ENCODE peak calls at places on chromosomes 2 and 18, in ten cellular contexts. One of them, this sample, is unnamed.

GRCh38 chr2:13014783-13015182 is 298.0 kb downstream of the TRIB2 start:
- DNase-seq in GM19239: no peak
- DNase-seq in stimulated activated CD4-positive, alpha-beta T cell treated with anti-CD3 and anti-CD28 coated beads, Interleukin-1b, Interleukin-23, amount 100 ng/mL, for 24 hours: no peak
- DNase-seq in small intestine: no peak
- DNase-seq in K562: no peak
- DNase-seq in AG20443: no peak
- DNase-seq in HuH-7: no peak
- DNase-seq in epithelial cell of prostate: no peak
- DNase-seq in AG08395: no peak
- DNase-seq in heart right ventricle: no peak
- DNase-seq in this sample: no peak

GRCh38 chr2:237482485-237482884 is 4.6 kb upstream of the MLPH start:
- DNase-seq in GM19239: no peak
- DNase-seq in stimulated activated CD4-positive, alpha-beta T cell treated with anti-CD3 and anti-CD28 coated beads, Interleukin-1b, Interleukin-23, amount 100 ng/mL, for 24 hours: no peak
- DNase-seq in small intestine: peak
- DNase-seq in K562: no peak
- DNase-seq in AG20443: peak
- DNase-seq in HuH-7: no peak
- DNase-seq in epithelial cell of prostate: no peak
- DNase-seq in AG08395: peak
- DNase-seq in heart right ventricle: peak
- DNase-seq in this sample: peak

GRCh38 chr2:233414273-233414654 is 60.0 kb downstream of the DGKD start:
- DNase-seq in GM19239: no peak
- DNase-seq in stimulated activated CD4-positive, alpha-beta T cell treated with anti-CD3 and anti-CD28 coated beads, Interleukin-1b, Interleukin-23, amount 100 ng/mL, for 24 hours: no peak
- DNase-seq in small intestine: no peak
- DNase-seq in K562: no peak
- DNase-seq in AG20443: peak
- DNase-seq in HuH-7: no peak
- DNase-seq in epithelial cell of prostate: no peak
- DNase-seq in AG08395: peak
- DNase-seq in heart right ventricle: peak
- DNase-seq in this sample: no peak

GRCh38 chr2:241593271-241593670 is 34.7 kb downstream of the BOK start:
- DNase-seq in GM19239: no peak
- DNase-seq in stimulated activated CD4-positive, alpha-beta T cell treated with anti-CD3 and anti-CD28 coated beads, Interleukin-1b, Interleukin-23, amount 100 ng/mL, for 24 hours: no peak
- DNase-seq in small intestine: no peak
- DNase-seq in K562: no peak
- DNase-seq in AG20443: no peak
- DNase-seq in HuH-7: no peak
- DNase-seq in epithelial cell of prostate: no peak
- DNase-seq in AG08395: no peak
- DNase-seq in heart right ventricle: no peak
- DNase-seq in this sample: no peak

GRCh38 chr2:64402876-64403275 is 51.1 kb upstream of the LGALSL start:
- DNase-seq in GM19239: no peak
- DNase-seq in stimulated activated CD4-positive, alpha-beta T cell treated with anti-CD3 and anti-CD28 coated beads, Interleukin-1b, Interleukin-23, amount 100 ng/mL, for 24 hours: no peak
- DNase-seq in small intestine: peak
- DNase-seq in K562: peak
- DNase-seq in AG20443: no peak
- DNase-seq in HuH-7: no peak
- DNase-seq in epithelial cell of prostate: no peak
- DNase-seq in AG08395: peak
- DNase-seq in heart right ventricle: no peak
- DNase-seq in this sample: no peak

GRCh38 chr2:39881494-39881893 is 102.4 kb upstream of the THUMPD2 start:
- DNase-seq in GM19239: no peak
- DNase-seq in stimulated activated CD4-positive, alpha-beta T cell treated with anti-CD3 and anti-CD28 coated beads, Interleukin-1b, Interleukin-23, amount 100 ng/mL, for 24 hours: no peak
- DNase-seq in small intestine: no peak
- DNase-seq in K562: no peak
- DNase-seq in AG20443: no peak
- DNase-seq in HuH-7: no peak
- DNase-seq in epithelial cell of prostate: peak
- DNase-seq in AG08395: no peak
- DNase-seq in heart right ventricle: no peak
- DNase-seq in this sample: no peak

GRCh38 chr18:23617412-23618009 is 31.2 kb upstream of the NPC1 start:
- DNase-seq in GM19239: no peak
- DNase-seq in stimulated activated CD4-positive, alpha-beta T cell treated with anti-CD3 and anti-CD28 coated beads, Interleukin-1b, Interleukin-23, amount 100 ng/mL, for 24 hours: no peak
- DNase-seq in small intestine: peak
- DNase-seq in K562: no peak
- DNase-seq in AG20443: no peak
- DNase-seq in HuH-7: no peak
- DNase-seq in epithelial cell of prostate: no peak
- DNase-seq in AG08395: no peak
- DNase-seq in heart right ventricle: no peak
- DNase-seq in this sample: no peak

GRCh38 chr2:162113771-162114168 is 38.3 kb downstream of the GCG start:
- DNase-seq in GM19239: no peak
- DNase-seq in stimulated activated CD4-positive, alpha-beta T cell treated with anti-CD3 and anti-CD28 coated beads, Interleukin-1b, Interleukin-23, amount 100 ng/mL, for 24 hours: no peak
- DNase-seq in small intestine: no peak
- DNase-seq in K562: no peak
- DNase-seq in AG20443: peak
- DNase-seq in HuH-7: peak
- DNase-seq in epithelial cell of prostate: peak
- DNase-seq in AG08395: peak
- DNase-seq in heart right ventricle: peak
- DNase-seq in this sample: peak

GRCh38 chr2:179349670-179350303 is 85.2 kb upstream of the SESTD1 start:
- DNase-seq in GM19239: no peak
- DNase-seq in stimulated activated CD4-positive, alpha-beta T cell treated with anti-CD3 and anti-CD28 coated beads, Interleukin-1b, Interleukin-23, amount 100 ng/mL, for 24 hours: no peak
- DNase-seq in small intestine: no peak
- DNase-seq in K562: no peak
- DNase-seq in AG20443: no peak
- DNase-seq in HuH-7: no peak
- DNase-seq in epithelial cell of prostate: no peak
- DNase-seq in AG08395: no peak
- DNase-seq in heart right ventricle: no peak
- DNase-seq in this sample: no peak

GRCh38 chr2:71631411-71631931 is 178.1 kb downstream of the DYSF start:
- DNase-seq in GM19239: no peak
- DNase-seq in stimulated activated CD4-positive, alpha-beta T cell treated with anti-CD3 and anti-CD28 coated beads, Interleukin-1b, Interleukin-23, amount 100 ng/mL, for 24 hours: no peak
- DNase-seq in small intestine: no peak
- DNase-seq in K562: no peak
- DNase-seq in AG20443: peak
- DNase-seq in HuH-7: no peak
- DNase-seq in epithelial cell of prostate: no peak
- DNase-seq in AG08395: peak
- DNase-seq in heart right ventricle: no peak
- DNase-seq in this sample: no peak

GRCh38 chr2:190781604-190782198 is 98.9 kb upstream of the GLS start:
- DNase-seq in GM19239: peak
- DNase-seq in stimulated activated CD4-positive, alpha-beta T cell treated with anti-CD3 and anti-CD28 coated beads, Interleukin-1b, Interleukin-23, amount 100 ng/mL, for 24 hours: peak
- DNase-seq in small intestine: peak
- DNase-seq in K562: peak
- DNase-seq in AG20443: peak
- DNase-seq in HuH-7: peak
- DNase-seq in epithelial cell of prostate: no peak
- DNase-seq in AG08395: peak
- DNase-seq in heart right ventricle: peak
- DNase-seq in this sample: peak

GRCh38 chr2:117888897-117889296 is 74.4 kb downstream of the DDX18 start:
- DNase-seq in GM19239: no peak
- DNase-seq in stimulated activated CD4-positive, alpha-beta T cell treated with anti-CD3 and anti-CD28 coated beads, Interleukin-1b, Interleukin-23, amount 100 ng/mL, for 24 hours: no peak
- DNase-seq in small intestine: no peak
- DNase-seq in K562: no peak
- DNase-seq in AG20443: no peak
- DNase-seq in HuH-7: no peak
- DNase-seq in epithelial cell of prostate: no peak
- DNase-seq in AG08395: no peak
- DNase-seq in heart right ventricle: no peak
- DNase-seq in this sample: no peak

GRCh38 chr2:239991689-239992314 is 33.3 kb downstream of the NDUFA10 start:
- DNase-seq in GM19239: no peak
- DNase-seq in stimulated activated CD4-positive, alpha-beta T cell treated with anti-CD3 and anti-CD28 coated beads, Interleukin-1b, Interleukin-23, amount 100 ng/mL, for 24 hours: no peak
- DNase-seq in small intestine: peak
- DNase-seq in K562: peak
- DNase-seq in AG20443: peak
- DNase-seq in HuH-7: peak
- DNase-seq in epithelial cell of prostate: no peak
- DNase-seq in AG08395: peak
- DNase-seq in heart right ventricle: no peak
- DNase-seq in this sample: no peak

GRCh38 chr2:215969131-215969841 is 44.1 kb downstream of the MREG start:
- DNase-seq in GM19239: no peak
- DNase-seq in stimulated activated CD4-positive, alpha-beta T cell treated with anti-CD3 and anti-CD28 coated beads, Interleukin-1b, Interleukin-23, amount 100 ng/mL, for 24 hours: no peak
- DNase-seq in small intestine: no peak
- DNase-seq in K562: no peak
- DNase-seq in AG20443: no peak
- DNase-seq in HuH-7: no peak
- DNase-seq in epithelial cell of prostate: no peak
- DNase-seq in AG08395: no peak
- DNase-seq in heart right ventricle: no peak
- DNase-seq in this sample: no peak

GRCh38 chr2:105907159-105907558 is 162.4 kb downstream of the NCK2 start:
- DNase-seq in GM19239: no peak
- DNase-seq in stimulated activated CD4-positive, alpha-beta T cell treated with anti-CD3 and anti-CD28 coated beads, Interleukin-1b, Interleukin-23, amount 100 ng/mL, for 24 hours: no peak
- DNase-seq in small intestine: no peak
- DNase-seq in K562: no peak
- DNase-seq in AG20443: no peak
- DNase-seq in HuH-7: no peak
- DNase-seq in epithelial cell of prostate: no peak
- DNase-seq in AG08395: no peak
- DNase-seq in heart right ventricle: no peak
- DNase-seq in this sample: no peak

GRCh38 chr2:219002395-219003266 is 9.4 kb upstream of the CRYBA2 start:
- DNase-seq in GM19239: no peak
- DNase-seq in stimulated activated CD4-positive, alpha-beta T cell treated with anti-CD3 and anti-CD28 coated beads, Interleukin-1b, Interleukin-23, amount 100 ng/mL, for 24 hours: peak
- DNase-seq in small intestine: peak
- DNase-seq in K562: peak
- DNase-seq in AG20443: peak
- DNase-seq in HuH-7: peak
- DNase-seq in epithelial cell of prostate: no peak
- DNase-seq in AG08395: no peak
- DNase-seq in heart right ventricle: no peak
- DNase-seq in this sample: peak

GRCh38 chr18:51074605-51075004 is 44.6 kb downstream of the SMAD4 start:
- DNase-seq in GM19239: no peak
- DNase-seq in stimulated activated CD4-positive, alpha-beta T cell treated with anti-CD3 and anti-CD28 coated beads, Interleukin-1b, Interleukin-23, amount 100 ng/mL, for 24 hours: no peak
- DNase-seq in small intestine: no peak
- DNase-seq in K562: no peak
- DNase-seq in AG20443: no peak
- DNase-seq in HuH-7: no peak
- DNase-seq in epithelial cell of prostate: no peak
- DNase-seq in AG08395: no peak
- DNase-seq in heart right ventricle: no peak
- DNase-seq in this sample: no peak